ENCODE peak calls at places on chromosomes 4 and X, in eight cellular contexts. K is left lung, W is WERI-Rb-1, E is K562, I is astrocyte of the hippocampus, V is iPS-NIHi11, B is non-pigmented ciliary epithelial cell, C is body of pancreas. L is an unnamed sample.

GRCh38 chrX:122517781-122518180 is 666.3 kb upstream of the GRIA3 start:
- DNase-seq in V (no peak), E (no peak), K (no peak), W (no peak), C (no peak), B (no peak), I (peak), L (no peak)

GRCh38 chr4:41216294-41217019 is 2.1 kb upstream of the APBB2 start:
- DNase-seq in I (peak), K (peak), W (peak), C (peak), V (peak), E (peak), B (no peak), L (peak)

GRCh38 chr4:149264093-149264733 is 551.4 kb downstream of the IQCM start:
- DNase-seq in I (peak), C (no peak), V (peak), W (peak), B (peak), K (peak), E (peak), L (peak)

GRCh38 chrX:1778817-1779216 is 164.0 kb downstream of the ASMT start:
- DNase-seq in E (no peak), V (no peak), C (no peak), I (peak), K (no peak), W (no peak), B (no peak), L (no peak)

GRCh38 chr4:128639586-128640270 is 169.8 kb upstream of the JADE1 start:
- DNase-seq in B (no peak), I (peak), K (no peak), V (no peak), E (no peak), W (no peak), C (peak), L (no peak)

GRCh38 chrX:107768051-107768450 is 7.5 kb downstream of the TSC22D3 start:
- DNase-seq in W (no peak), V (no peak), B (no peak), K (no peak), I (no peak), E (no peak), C (no peak), L (no peak)

GRCh38 chr4:87975466-87975865 is at the start of gene SPP1:
- DNase-seq in C (peak), E (no peak), W (no peak), B (no peak), I (peak), V (peak), K (no peak), L (no peak)

GRCh38 chr4:119632216-119632615 is 3.6 kb upstream of the PDE5A start:
- DNase-seq in V (no peak), E (no peak), K (no peak), I (peak), C (no peak), B (no peak), W (no peak), L (no peak)

GRCh38 chr4:1900087-1900433 is 28.9 kb downstream of the NSD2 start:
- DNase-seq in E (no peak), I (peak), C (no peak), B (no peak), K (no peak), V (no peak), W (no peak), L (no peak)